ENCODE peak calls at places on chromosomes 16 and 17, in seven cellular contexts. One of them, this sample, is unnamed.

GRCh38 chr16:57764341-57765159 is 29.0 kb downstream of the KATNB1 start:
- DNase-seq in ovary: no peak
- DNase-seq in T-cell: no peak
- DNase-seq in AG04450: peak; percentile 41
- DNase-seq in HTR-8/SVneo: peak; percentile 95
- DNase-seq in NCI-H510A treated with DMSO at 0.1 percent for 48 hours: no peak
- DNase-seq in NCI-H345: no peak
- DNase-seq in this sample: peak; percentile 93

GRCh38 chr17:64331946-64332493 is 58.6 kb downstream of the PECAM1 start:
- DNase-seq in ovary: no peak
- DNase-seq in T-cell: no peak
- DNase-seq in AG04450: no peak
- DNase-seq in HTR-8/SVneo: no peak
- DNase-seq in NCI-H510A treated with DMSO at 0.1 percent for 48 hours: no peak
- DNase-seq in NCI-H345: no peak
- DNase-seq in this sample: no peak

GRCh38 chr16:69310479-69311114 is 553 bp upstream of the VPS4A start:
- DNase-seq in ovary: no peak
- DNase-seq in T-cell: no peak
- DNase-seq in AG04450: no peak
- DNase-seq in HTR-8/SVneo: no peak
- DNase-seq in NCI-H510A treated with DMSO at 0.1 percent for 48 hours: no peak
- DNase-seq in NCI-H345: no peak
- DNase-seq in this sample: no peak

GRCh38 chr16:78443780-78444422 is 344.4 kb downstream of the WWOX start:
- DNase-seq in ovary: peak; percentile 30
- DNase-seq in T-cell: no peak
- DNase-seq in AG04450: no peak
- DNase-seq in HTR-8/SVneo: no peak
- DNase-seq in NCI-H510A treated with DMSO at 0.1 percent for 48 hours: no peak
- DNase-seq in NCI-H345: no peak
- DNase-seq in this sample: no peak

GRCh38 chr17:62792122-62792800 is 15.9 kb downstream of the MARCHF10 start:
- DNase-seq in ovary: no peak
- DNase-seq in T-cell: no peak
- DNase-seq in AG04450: peak; percentile 91
- DNase-seq in HTR-8/SVneo: peak; percentile 88
- DNase-seq in NCI-H510A treated with DMSO at 0.1 percent for 48 hours: no peak
- DNase-seq in NCI-H345: no peak
- DNase-seq in this sample: no peak

GRCh38 chr16:30766206-30766921 is 4.2 kb downstream of the RNF40 start:
- DNase-seq in ovary: no peak
- DNase-seq in T-cell: no peak
- DNase-seq in AG04450: no peak
- DNase-seq in HTR-8/SVneo: no peak
- DNase-seq in NCI-H510A treated with DMSO at 0.1 percent for 48 hours: no peak
- DNase-seq in NCI-H345: no peak
- DNase-seq in this sample: no peak

GRCh38 chr16:71542377-71542776 is 16.2 kb downstream of the CHST4 start:
- DNase-seq in ovary: no peak
- DNase-seq in T-cell: no peak
- DNase-seq in AG04450: no peak
- DNase-seq in HTR-8/SVneo: peak; percentile 77
- DNase-seq in NCI-H510A treated with DMSO at 0.1 percent for 48 hours: no peak
- DNase-seq in NCI-H345: no peak
- DNase-seq in this sample: no peak

GRCh38 chr16:10782628-10783027 is 36.0 kb downstream of the TVP23A start:
- DNase-seq in ovary: no peak
- DNase-seq in T-cell: no peak
- DNase-seq in AG04450: no peak
- DNase-seq in HTR-8/SVneo: no peak
- DNase-seq in NCI-H510A treated with DMSO at 0.1 percent for 48 hours: no peak
- DNase-seq in NCI-H345: no peak
- DNase-seq in this sample: no peak

GRCh38 chr16:86956437-86956836 is 360.8 kb downstream of the C16orf95 start:
- DNase-seq in ovary: no peak
- DNase-seq in T-cell: no peak
- DNase-seq in AG04450: no peak
- DNase-seq in HTR-8/SVneo: no peak
- DNase-seq in NCI-H510A treated with DMSO at 0.1 percent for 48 hours: no peak
- DNase-seq in NCI-H345: no peak
- DNase-seq in this sample: no peak

GRCh38 chr17:75888484-75888883 is 8.3 kb downstream of the TRIM65 start:
- DNase-seq in ovary: no peak
- DNase-seq in T-cell: no peak
- DNase-seq in AG04450: no peak
- DNase-seq in HTR-8/SVneo: no peak
- DNase-seq in NCI-H510A treated with DMSO at 0.1 percent for 48 hours: no peak
- DNase-seq in NCI-H345: no peak
- DNase-seq in this sample: no peak

GRCh38 chr16:2857451-2858244 is at the start of gene PRSS22:
- DNase-seq in ovary: no peak
- DNase-seq in T-cell: no peak
- DNase-seq in AG04450: no peak
- DNase-seq in HTR-8/SVneo: no peak
- DNase-seq in NCI-H510A treated with DMSO at 0.1 percent for 48 hours: peak; percentile 15
- DNase-seq in NCI-H345: peak; percentile 11
- DNase-seq in this sample: no peak

GRCh38 chr17:79810138-79811027 is 13.5 kb upstream of the CBX8 start:
- DNase-seq in ovary: no peak
- DNase-seq in T-cell: peak; percentile 73
- DNase-seq in AG04450: no peak
- DNase-seq in HTR-8/SVneo: peak; percentile 67
- DNase-seq in NCI-H510A treated with DMSO at 0.1 percent for 48 hours: peak; percentile 91
- DNase-seq in NCI-H345: peak; percentile 96
- DNase-seq in this sample: no peak

GRCh38 chr16:1538804-1539520 is 5.5 kb downstream of the TMEM204 start:
- DNase-seq in ovary: no peak
- DNase-seq in T-cell: peak; percentile 45
- DNase-seq in AG04450: no peak
- DNase-seq in HTR-8/SVneo: no peak
- DNase-seq in NCI-H510A treated with DMSO at 0.1 percent for 48 hours: no peak
- DNase-seq in NCI-H345: no peak
- DNase-seq in this sample: no peak